ENCODE peak calls at places on chromosomes 16 and 17, in four cellular contexts. C is gastrocnemius medialis, J is thoracic aorta, Y is cardiac muscle cell. V is an unnamed sample.

GRCh38 chr16:88850531-88851199 is 6.1 kb downstream of the GALNS start:
- DNase-seq in Y (no peak), J (no peak), C (no peak), V (no peak)

GRCh38 chr16:48617711-48618148 is 7.8 kb upstream of the N4BP1 start:
- DNase-seq in J (no peak), C (no peak), Y (peak), V (peak)

GRCh38 chr17:76076765-76077581 is 2.0 kb upstream of the ZACN start:
- DNase-seq in C (no peak), Y (no peak), J (no peak), V (no peak)

GRCh38 chr17:60535382-60536279 is 9.6 kb upstream of the APPBP2 start:
- DNase-seq in C (no peak), Y (no peak), J (no peak), V (peak)

GRCh38 chr16:3486506-3487215 is 8.6 kb downstream of the C16orf90 start:
- DNase-seq in J (no peak), Y (no peak), C (no peak), V (no peak)

GRCh38 chr17:75592364-75593020 is 4.9 kb downstream of the MYO15B start:
- DNase-seq in C (no peak), J (no peak), Y (no peak), V (no peak)

GRCh38 chr17:19271751-19272357 is 34.7 kb downstream of the EPN2 start:
- DNase-seq in J (no peak), C (no peak), Y (no peak), V (no peak)

GRCh38 chr17:79800325-79801155 is 3.7 kb upstream of the CBX8 start:
- DNase-seq in C (no peak), Y (peak), J (no peak), V (peak)

GRCh38 chr16:85947511-85948509 is 48.8 kb downstream of the IRF8 start:
- DNase-seq in J (no peak), Y (no peak), C (no peak), V (no peak)

GRCh38 chr16:16003719-16004313 is 54.4 kb downstream of the ABCC1 start:
- DNase-seq in J (no peak), C (no peak), Y (no peak), V (no peak)

GRCh38 chr16:87199901-87200300 is 117.3 kb downstream of the C16orf95 start:
- DNase-seq in J (no peak), Y (no peak), C (no peak), V (no peak)

GRCh38 chr16:47578573-47578972 is 117.4 kb downstream of the PHKB start:
- DNase-seq in Y (no peak), C (no peak), J (no peak), V (peak)

DNA sequence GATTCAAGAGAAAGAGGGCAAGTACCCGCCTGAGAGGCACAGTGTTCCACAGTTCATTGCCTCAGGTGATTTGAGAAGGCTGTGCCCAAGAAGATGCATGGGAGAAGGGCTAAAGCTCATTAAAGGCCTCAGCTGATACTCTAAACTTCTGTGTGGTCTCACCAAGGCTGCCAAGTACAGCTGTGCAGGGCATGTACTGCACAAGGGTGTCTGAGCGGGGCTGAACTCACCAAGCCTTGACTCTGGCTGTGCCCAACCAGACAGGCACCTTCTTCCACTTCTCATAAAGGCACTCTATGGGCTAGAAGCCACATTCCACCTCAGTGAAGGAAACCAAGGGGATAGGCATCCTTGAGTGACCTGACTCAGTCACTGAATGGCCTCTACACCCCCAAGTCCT is 12.7 kb downstream of the LRRC75A start:
- DNase-seq in J (no peak), C (no peak), Y (no peak), V (no peak)
- TF ChIP-seq CTCF in J (no peak), C (no peak), Y (no peak), V (no peak)

GRCh38 chr17:38891441-38891840 is 21.6 kb downstream of the LASP1 start:
- DNase-seq in J (no peak), C (no peak), Y (no peak), V (no peak)

GRCh38 chr17:38893113-38893512 is 23.3 kb downstream of the LASP1 start:
- DNase-seq in Y (no peak), J (no peak), C (no peak), V (no peak)

GRCh38 chr17:38892083-38892482 is 22.2 kb downstream of the LASP1 start:
- DNase-seq in C (no peak), J (no peak), Y (no peak), V (no peak)

GRCh38 chr17:38893612-38894011 is 23.8 kb downstream of the LASP1 start:
- DNase-seq in J (no peak), C (no peak), Y (peak), V (peak)

GRCh38 chr17:38892620-38893019 is 22.8 kb downstream of the LASP1 start:
- DNase-seq in J (no peak), Y (no peak), C (no peak), V (no peak)
- H3K4me3 ChIP-seq in J (no peak), Y (no peak), C (no peak), V (no peak)

GRCh38 chr17:55285340-55286301 is 20.9 kb downstream of the HLF start:
- DNase-seq in C (peak), J (peak), Y (peak), V (peak)

GRCh38 chr17:55284001-55284884 is 19.5 kb downstream of the HLF start:
- DNase-seq in J (no peak), Y (no peak), C (no peak), V (no peak)

GRCh38 chr17:55286681-55287589 is 22.2 kb downstream of the HLF start:
- DNase-seq in Y (peak), J (no peak), C (no peak), V (peak)

GRCh38 chr17:55283256-55283965 is 18.7 kb downstream of the HLF start:
- DNase-seq in J (no peak), C (peak), Y (no peak), V (no peak)

DNA sequence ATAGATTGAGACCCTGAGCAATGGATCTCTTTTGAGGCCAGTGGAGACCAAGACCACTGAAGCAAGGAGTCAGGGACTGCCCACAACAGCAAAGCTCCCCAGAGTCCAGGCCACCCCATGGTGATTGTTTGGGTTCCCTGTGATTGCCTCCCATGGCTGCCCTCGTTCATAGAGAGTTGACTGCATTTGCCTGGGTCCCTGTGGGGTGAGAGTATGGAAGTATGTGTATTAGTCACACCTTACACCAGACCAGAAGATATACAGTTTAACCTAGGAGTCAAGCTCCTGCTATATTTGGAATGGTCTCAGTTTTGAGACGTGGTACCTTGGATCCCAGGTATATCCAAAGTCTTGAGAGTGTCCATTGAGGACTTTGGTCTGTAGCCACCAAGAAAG is 20.2 kb downstream of the HLF start:
- DNase-seq in J (no peak), C (no peak), Y (no peak), V (no peak)
- H3K27ac ChIP-seq in J (peak), C (peak), Y (no peak), V (no peak)

DNA sequence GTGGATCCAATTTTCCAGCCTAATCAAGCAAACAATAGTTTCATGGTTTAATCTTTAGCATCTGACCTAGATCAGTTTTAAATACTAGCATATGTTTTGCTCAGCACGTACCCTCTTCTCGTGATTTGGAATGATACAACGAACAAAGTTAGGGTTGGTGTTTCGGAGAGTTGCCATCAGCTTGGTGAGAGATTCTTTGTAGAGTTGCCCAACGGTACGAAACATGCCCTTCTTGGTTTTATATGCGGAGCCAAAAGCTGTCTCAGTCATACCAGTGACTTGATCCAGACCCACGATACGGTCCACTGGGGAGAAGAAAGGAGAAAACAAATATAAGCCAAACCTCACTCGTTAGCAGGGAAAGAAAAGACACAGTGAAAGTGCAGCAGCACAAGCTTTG is 85.3 kb downstream of the NDEL1 start:
- DNase-seq in J (no peak), Y (no peak), C (no peak), V (no peak)
- TF ChIP-seq CTCF in J (no peak), Y (no peak), C (no peak), V (no peak)

GRCh38 chr16:1010266-1010665 is 28.7 kb downstream of the SOX8 start:
- DNase-seq in C (no peak), J (no peak), Y (no peak), V (no peak)
- H3K4me3 ChIP-seq in C (no peak), J (no peak), Y (no peak), V (no peak)

V was measured in brain microvascular endothelial cell.